ENCODE peak calls at places on chromosome 13, in nine cellular contexts. E is body of pancreas; T is IMR-90; U is CD4-positive, alpha-beta T cell; Y is ovary; D is endodermal cell; J is AG04450; Q is tibial nerve; H is cardiac muscle cell. L is an unnamed sample.

GRCh38 chr13:49681837-49682236 is 9.4 kb downstream of the EBPL start:
- DNase-seq in E (no peak), T (peak), U (no peak), Y (no peak), D (peak), J (no peak), Q (no peak), H (peak), L (peak)

GRCh38 chr13:112870062-112870352 is 99.0 kb upstream of the MCF2L start:
- DNase-seq in E (no peak), T (no peak), U (no peak), Y (no peak), D (no peak), J (no peak), Q (no peak), H (no peak), L (no peak)

GRCh38 chr13:60120617-60121016 is 43.1 kb downstream of the DIAPH3 start:
- DNase-seq in E (no peak), T (no peak), U (no peak), Y (no peak), D (no peak), J (no peak), Q (no peak), H (no peak), L (no peak)

GRCh38 chr13:49524740-49525501 is 29.2 kb downstream of the PHF11 start:
- DNase-seq in E (no peak), T (no peak), U (no peak), Y (no peak), D (no peak), J (no peak), Q (no peak), H (no peak), L (no peak)

GRCh38 chr13:81762449-81762848 is 1421.5 kb upstream of the SPRY2 start:
- DNase-seq in E (no peak), T (no peak), U (no peak), Y (no peak), D (no peak), J (no peak), Q (no peak), H (no peak), L (no peak)

GRCh38 chr13:39597828-39598227 is 5.2 kb downstream of the LHFPL6 start:
- DNase-seq in E (no peak), T (peak), U (no peak), Y (no peak), D (no peak), J (no peak), Q (no peak), H (peak), L (no peak)

GRCh38 chr13:80630685-80631121 is 289.8 kb upstream of the SPRY2 start:
- DNase-seq in E (no peak), T (no peak), U (no peak), Y (no peak), D (no peak), J (no peak), Q (no peak), H (peak), L (no peak)

GRCh38 chr13:113537205-113537604 is 46.7 kb upstream of the DCUN1D2 start:
- DNase-seq in E (no peak), T (no peak), U (no peak), Y (no peak), D (no peak), J (no peak), Q (no peak), H (no peak), L (no peak)

GRCh38 chr13:65342938-65343337 is 1887.2 kb downstream of the PCDH9 start:
- DNase-seq in E (no peak), T (peak), U (no peak), Y (no peak), D (no peak), J (no peak), Q (no peak), H (peak), L (no peak)

GRCh38 chr13:111626371-111627305 is 306.2 kb downstream of the TEX29 start:
- DNase-seq in E (no peak), T (no peak), U (no peak), Y (no peak), D (no peak), J (no peak), Q (no peak), H (no peak), L (peak)

GRCh38 chr13:24012648-24013047 is 115.3 kb upstream of the C1QTNF9B start:
- DNase-seq in E (no peak), T (no peak), U (no peak), Y (no peak), D (no peak), J (no peak), Q (no peak), H (no peak), L (no peak)

GRCh38 chr13:102917019-102917418 is 71.2 kb downstream of the ERCC5 start:
- DNase-seq in E (no peak), T (no peak), U (no peak), Y (no peak), D (no peak), J (no peak), Q (no peak), H (no peak), L (no peak)

GRCh38 chr13:88051746-88052482 is 380.7 kb downstream of the SLITRK5 start:
- DNase-seq in E (no peak), T (no peak), U (no peak), Y (no peak), D (peak), J (no peak), Q (no peak), H (no peak), L (no peak)

GRCh38 chr13:37526710-37527446 is 71.7 kb downstream of the POSTN start:
- DNase-seq in E (no peak), T (no peak), U (no peak), Y (no peak), D (no peak), J (no peak), Q (no peak), H (peak), L (no peak)

GRCh38 chr13:111210488-111210887 is 95.4 kb downstream of the ARHGEF7 start:
- DNase-seq in E (peak), T (peak), U (no peak), Y (no peak), D (no peak), J (peak), Q (no peak), H (peak), L (no peak)

GRCh38 chr13:33799950-33800592 is 17.9 kb upstream of the RFC3 start:
- DNase-seq in E (no peak), T (peak), U (no peak), Y (no peak), D (no peak), J (no peak), Q (no peak), H (peak), L (no peak)

GRCh38 chr13:29310806-29311205 is 284.7 kb downstream of the SLC7A1 start:
- DNase-seq in E (no peak), T (no peak), U (no peak), Y (no peak), D (no peak), J (no peak), Q (no peak), H (no peak), L (no peak)

GRCh38 chr13:65841156-65841555 is 1389.0 kb downstream of the PCDH9 start:
- DNase-seq in E (no peak), T (no peak), U (no peak), Y (no peak), D (no peak), J (no peak), Q (no peak), H (peak), L (no peak)

GRCh38 chr13:65789815-65790214 is 1440.3 kb downstream of the PCDH9 start:
- DNase-seq in E (no peak), T (peak), U (no peak), Y (no peak), D (no peak), J (no peak), Q (no peak), H (peak), L (no peak)

GRCh38 chr13:40158218-40158617 is 502.8 kb downstream of the COG6 start:
- DNase-seq in E (peak), T (no peak), U (no peak), Y (no peak), D (no peak), J (no peak), Q (no peak), H (peak), L (no peak)

GRCh38 chr13:89565711-89566110 is 1781.8 kb upstream of the MIR17HG start:
- DNase-seq in E (no peak), T (no peak), U (no peak), Y (no peak), D (no peak), J (no peak), Q (no peak), H (no peak), L (no peak)

GRCh38 chr13:49935171-49936084 is 712 bp downstream of the SPRYD7 start:
- DNase-seq in E (peak), T (peak), U (peak), Y (no peak), D (peak), J (no peak), Q (no peak), H (peak), L (peak)

GRCh38 chr13:98239156-98240076 is 62.3 kb upstream of the RNF113B start:
- DNase-seq in E (no peak), T (no peak), U (no peak), Y (no peak), D (peak), J (no peak), Q (no peak), H (no peak), L (no peak)

GRCh38 chr13:38355595-38356120 is 6.0 kb downstream of the UFM1 start:
- DNase-seq in E (no peak), T (no peak), U (no peak), Y (no peak), D (no peak), J (no peak), Q (no peak), H (no peak), L (no peak)

GRCh38 chr13:23020246-23020843 is 160.4 kb upstream of the SGCG start:
- DNase-seq in E (peak), T (peak), U (no peak), Y (peak), D (peak), J (no peak), Q (peak), H (peak), L (peak)

GRCh38 chr13:42337808-42338600 is 66.1 kb downstream of the AKAP11 start:
- DNase-seq in E (no peak), T (no peak), U (no peak), Y (no peak), D (no peak), J (no peak), Q (no peak), H (no peak), L (no peak)

GRCh38 chr13:111255228-111255790 is 65.1 kb upstream of the TEX29 start:
- DNase-seq in E (no peak), T (no peak), U (no peak), Y (no peak), D (peak), J (no peak), Q (no peak), H (no peak), L (no peak)

GRCh38 chr13:44368599-44369368 is 4.8 kb upstream of the SERP2 start:
- DNase-seq in E (no peak), T (no peak), U (no peak), Y (no peak), D (no peak), J (no peak), Q (no peak), H (no peak), L (no peak)

DNA sequence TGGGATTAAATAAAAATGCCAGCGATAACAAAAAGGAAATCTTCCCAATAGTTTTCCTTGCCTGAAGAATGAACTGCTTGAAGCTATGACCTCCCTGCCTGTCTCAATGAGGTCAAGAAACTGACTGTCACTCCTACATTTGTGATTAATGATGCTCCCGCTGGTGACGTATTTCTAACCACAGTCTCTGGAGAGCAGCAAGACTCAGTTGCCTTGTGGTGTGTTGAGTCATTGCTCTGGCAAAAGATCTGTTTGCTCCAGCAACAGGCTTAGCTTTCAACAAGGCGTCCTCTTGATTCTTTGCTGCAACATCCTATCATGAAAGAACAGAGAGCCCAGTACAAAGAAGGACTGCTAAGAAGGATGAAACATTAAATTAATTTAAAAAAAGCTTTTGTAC is 1051.4 kb downstream of the DIAPH3 start:
- DNase-seq in E (no peak), T (peak), U (no peak), Y (no peak), D (no peak), J (peak), Q (no peak), H (peak), L (peak)
- H3K27ac ChIP-seq in E (no peak), T (peak), U (no peak), Y (no peak), D (peak), J (peak), Q (peak), H (no peak), L (no peak)

DNA sequence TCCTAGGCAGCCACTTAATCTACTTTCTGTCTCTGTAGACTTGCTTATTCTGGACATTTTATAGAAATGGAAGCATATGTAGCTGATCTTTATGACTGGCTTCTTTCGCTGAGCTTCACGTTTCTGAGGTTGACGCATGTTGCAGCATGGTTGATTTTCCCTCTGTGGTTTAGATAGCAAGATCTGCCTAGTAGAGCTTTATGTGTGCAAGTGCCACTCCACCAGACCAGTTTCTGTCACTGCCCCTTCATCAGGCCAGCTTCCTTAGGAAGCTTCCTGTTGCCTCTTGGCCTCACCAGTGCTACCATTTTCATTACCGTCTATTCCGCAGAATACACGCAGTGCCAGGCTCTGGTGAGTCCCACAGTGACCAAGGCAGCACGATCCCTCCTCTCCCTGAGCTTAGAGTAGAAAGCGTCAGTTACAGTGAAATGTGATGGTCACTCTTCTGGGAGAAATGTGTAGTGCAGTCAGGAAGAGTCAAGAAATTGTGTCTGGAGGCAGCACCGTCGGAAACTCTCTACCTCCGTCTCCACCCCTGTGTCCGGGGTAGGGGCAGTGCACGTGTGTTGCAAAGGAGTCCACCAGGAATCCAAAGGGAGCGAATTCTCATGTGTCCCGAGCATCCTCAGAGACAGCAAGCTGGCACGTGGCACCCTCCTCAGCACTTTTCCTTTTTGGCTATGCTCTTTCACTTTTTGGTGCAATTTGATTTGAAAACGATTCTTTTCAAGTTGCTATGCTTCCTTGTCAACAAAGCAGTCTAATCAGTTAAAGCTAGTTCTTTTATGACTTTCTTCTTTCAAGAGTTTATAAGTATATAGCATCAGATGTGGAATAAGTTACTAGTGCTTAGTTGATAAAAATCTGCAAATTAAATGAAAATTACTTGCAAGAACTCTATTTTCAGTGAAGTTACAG is 45.4 kb upstream of the GPR183 start:
- DNase-seq in E (no peak), T (no peak), U (no peak), Y (no peak), D (peak), J (no peak), Q (no peak), H (no peak), L (no peak)
- TF ChIP-seq CTCF in E (no peak), T (no peak), U (no peak), Y (no peak), D (peak), J (no peak), Q (no peak), H (no peak), L (no peak)

DNA sequence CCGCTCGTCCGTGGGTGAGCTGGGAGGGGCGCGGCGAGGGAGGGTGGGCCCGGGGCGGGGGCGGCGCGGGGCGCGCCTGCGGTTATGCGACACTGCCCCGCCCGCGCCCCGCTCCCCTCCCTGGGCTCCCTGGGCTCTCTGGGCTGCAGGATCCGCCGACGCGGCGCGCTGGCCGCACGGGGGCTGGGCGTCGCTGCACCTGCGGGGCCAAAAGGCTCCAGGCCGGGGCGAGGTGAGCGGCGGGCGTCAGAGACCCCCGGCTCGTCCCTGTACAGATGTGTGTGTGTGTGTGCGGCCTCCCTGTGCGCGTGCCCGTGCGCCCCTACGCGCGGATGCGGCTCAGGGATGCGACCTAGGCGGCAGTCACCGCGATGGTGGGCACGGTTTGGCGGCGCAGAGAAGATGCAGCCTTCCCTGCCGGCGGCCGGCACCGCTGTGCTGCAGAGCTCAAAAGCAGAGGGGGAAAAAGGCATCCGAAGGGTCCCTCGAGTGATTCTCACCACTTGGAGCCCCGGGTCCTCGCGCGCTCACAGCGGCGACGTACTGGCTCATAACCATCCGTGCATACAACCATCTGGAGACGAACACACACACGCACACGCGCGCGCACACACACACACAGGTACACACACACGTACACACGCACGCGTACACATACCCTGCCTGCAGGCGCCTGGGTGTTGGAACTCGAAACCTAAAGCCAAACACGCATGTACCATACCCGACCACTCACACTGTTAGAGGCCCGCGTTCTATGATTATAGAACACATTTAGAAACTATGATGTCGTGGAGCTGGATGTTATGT is 704 bp downstream of the ATP8A2 start:
- DNase-seq in E (no peak), T (no peak), U (no peak), Y (no peak), D (peak), J (no peak), Q (no peak), H (no peak), L (no peak)
- H3K27ac ChIP-seq in E (no peak), T (no peak), U (no peak), Y (no peak), D (no peak), J (no peak), Q (no peak), H (no peak), L (no peak)

DNA sequence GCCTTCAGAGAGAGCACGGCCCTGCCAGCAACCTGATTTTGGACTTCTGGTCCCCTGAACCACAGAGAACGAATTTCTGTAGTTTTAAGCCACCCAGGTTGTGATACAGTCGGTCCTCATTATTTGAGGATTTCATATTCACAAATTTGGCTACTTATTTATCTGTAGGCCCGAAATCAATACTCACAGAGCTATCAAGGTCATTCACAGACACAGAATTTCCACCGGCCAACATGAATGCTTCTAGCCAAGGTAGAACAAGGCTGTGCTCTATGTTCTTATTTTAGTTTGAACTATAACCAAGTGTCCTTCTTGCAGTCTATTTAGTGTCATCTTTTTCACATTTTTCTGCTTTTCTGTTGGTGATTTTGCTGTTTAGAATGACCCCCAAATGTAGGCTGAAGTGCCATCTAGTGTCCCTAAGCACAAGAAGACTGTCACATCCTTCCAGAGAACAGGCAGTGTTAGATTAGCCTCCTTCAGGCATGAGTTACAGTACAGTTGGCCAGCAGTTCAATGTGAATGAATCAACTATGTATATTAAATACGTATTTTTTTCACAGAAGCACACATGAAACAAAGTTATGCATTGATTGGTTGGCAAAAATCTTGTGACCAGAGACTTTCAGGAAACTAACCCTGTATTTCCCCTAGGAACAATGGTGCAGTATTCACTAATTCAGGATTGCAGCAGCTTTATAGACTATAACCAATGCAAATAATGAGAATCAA is 63.5 kb downstream of the C13orf42 start:
- DNase-seq in E (no peak), T (no peak), U (no peak), Y (no peak), D (peak), J (no peak), Q (no peak), H (no peak), L (no peak)
- TF ChIP-seq CTCF in E (no peak), T (no peak), U (no peak), Y (no peak), D (peak), J (no peak), Q (no peak), H (no peak), L (no peak)

GRCh38 chr13:77510156-77510555 is 25.4 kb upstream of the SCEL start:
- DNase-seq in E (no peak), T (no peak), U (no peak), Y (no peak), D (no peak), J (no peak), Q (no peak), H (no peak), L (no peak)

GRCh38 chr13:77509221-77509620 is 26.3 kb upstream of the SCEL start:
- DNase-seq in E (no peak), T (peak), U (no peak), Y (no peak), D (no peak), J (no peak), Q (no peak), H (peak), L (no peak)

GRCh38 chr13:77506874-77507273 is 28.6 kb upstream of the SCEL start:
- DNase-seq in E (no peak), T (no peak), U (no peak), Y (no peak), D (no peak), J (no peak), Q (no peak), H (no peak), L (no peak)

GRCh38 chr13:77511552-77511951 is 24.0 kb upstream of the SCEL start:
- DNase-seq in E (no peak), T (no peak), U (no peak), Y (no peak), D (no peak), J (no peak), Q (no peak), H (no peak), L (no peak)

GRCh38 chr13:77507931-77508776 is 27.4 kb upstream of the SCEL start:
- DNase-seq in E (no peak), T (peak), U (no peak), Y (no peak), D (no peak), J (no peak), Q (no peak), H (peak), L (no peak)
- H3K27ac ChIP-seq in E (no peak), T (no peak), U (no peak), Y (no peak), D (no peak), J (no peak), Q (no peak), H (no peak), L (no peak)

GRCh38 chr13:109790951-109791605 is 4.7 kb upstream of the IRS2 start:
- DNase-seq in E (peak), T (peak), U (peak), Y (no peak), D (peak), J (no peak), Q (no peak), H (peak), L (no peak)
- TF ChIP-seq CTCF in E (peak), T (peak), U (peak), Y (no peak), D (peak), J (peak), Q (peak), H (peak), L (peak)